ENCODE peak calls at places on chromosome 6, in four cellular contexts. F, T, U and B are unnamed samples.

GRCh38 chr6:13280253-13280652 is 48.1 kb downstream of the TBC1D7 start:
- DNase-seq in F (no peak), T (no peak), U (no peak), B (no peak)

GRCh38 chr6:10163159-10163962 is 251.5 kb downstream of the TFAP2A start:
- DNase-seq in F (no peak), T (no peak), U (no peak), B (peak; percentile 91)

GRCh38 chr6:169780571-169781091 is 29.2 kb downstream of the ERMARD start:
- DNase-seq in F (peak; percentile 28), T (no peak), U (no peak), B (no peak)

GRCh38 chr6:157561929-157562810 is 181.2 kb downstream of the ZDHHC14 start:
- DNase-seq in F (no peak), T (no peak), U (peak; percentile 45), B (no peak)

GRCh38 chr6:109178921-109179320 is 83.6 kb downstream of the CEP57L1 start:
- DNase-seq in F (no peak), T (no peak), U (no peak), B (no peak)

GRCh38 chr6:19465760-19466159 is 371.4 kb upstream of the ID4 start:
- DNase-seq in F (no peak), T (no peak), U (no peak), B (peak; percentile 50)

GRCh38 chr6:68279793-68280557 is 355.1 kb upstream of the ADGRB3 start:
- DNase-seq in F (no peak), T (no peak), U (no peak), B (no peak)

GRCh38 chr6:159098636-159099106 is 53.9 kb upstream of the TAGAP start:
- DNase-seq in F (no peak), T (no peak), U (no peak), B (no peak)

GRCh38 chr6:119350202-119351004 is 842 bp upstream of the MAN1A1 start:
- DNase-seq in F (peak; percentile 66), T (peak; percentile 48), U (peak; percentile 22), B (no peak)

GRCh38 chr6:125835221-125835744 is 44.5 kb downstream of the NCOA7 start:
- DNase-seq in F (peak; percentile 91), T (no peak), U (no peak), B (no peak)

GRCh38 chr6:7331452-7331851 is 18.5 kb upstream of the SSR1 start:
- DNase-seq in F (no peak), T (no peak), U (no peak), B (no peak)

GRCh38 chr6:166474721-166475565 is 92.2 kb upstream of the MPC1 start:
- DNase-seq in F (no peak), T (no peak), U (no peak), B (no peak)

GRCh38 chr6:29589423-29590048 is 4.6 kb downstream of the OR2H2 start:
- DNase-seq in F (peak; percentile 57), T (peak; percentile 33), U (peak; percentile 33), B (peak; percentile 40)
- TF ChIP-seq POLR2AphosphoS5 in F (no peak), T (no peak), U (no peak), B (no peak)

DNA sequence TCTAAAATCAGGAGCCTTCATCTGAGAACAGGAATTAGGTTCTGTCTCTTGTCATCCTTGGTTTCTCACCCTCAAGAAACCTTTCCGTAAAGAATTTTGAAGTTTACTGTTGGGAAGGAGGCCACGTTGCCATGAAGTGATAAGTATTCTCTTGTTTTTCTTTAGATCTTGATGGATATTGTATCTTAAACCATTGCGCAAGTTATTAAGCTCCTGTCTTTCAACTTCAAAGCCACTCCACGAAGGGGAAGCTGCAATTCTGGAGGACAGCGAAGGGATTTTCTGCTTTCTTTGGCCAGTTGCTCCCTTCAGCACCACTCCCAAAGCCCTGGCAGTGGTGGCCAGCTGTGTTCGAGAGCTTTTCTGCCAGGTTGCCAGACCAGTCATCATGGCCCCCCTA is 198.1 kb upstream of the EXOC2 start:
- DNase-seq in F (no peak), T (no peak), U (no peak), B (no peak)
- TF ChIP-seq CTCF in F (no peak), T (no peak), U (no peak), B (no peak)

GRCh38 chr6:168411793-168412192 is 29.2 kb upstream of the SMOC2 start:
- DNase-seq in F (no peak), T (no peak), U (no peak), B (no peak)

GRCh38 chr6:168413018-168413720 is 27.8 kb upstream of the SMOC2 start:
- DNase-seq in F (no peak), T (no peak), U (no peak), B (no peak)

GRCh38 chr6:168413856-168414255 is 27.1 kb upstream of the SMOC2 start:
- DNase-seq in F (no peak), T (no peak), U (no peak), B (no peak)

GRCh38 chr6:168411130-168411529 is 29.9 kb upstream of the SMOC2 start:
- DNase-seq in F (no peak), T (no peak), U (no peak), B (no peak)

GRCh38 chr6:168412456-168412855 is 28.5 kb upstream of the SMOC2 start:
- DNase-seq in F (no peak), T (no peak), U (no peak), B (no peak)
- H3K9me3 ChIP-seq in F (no peaks in the 10 kb centered on the region), T (no peaks in the 10 kb centered on the region), U (no peaks in the 10 kb centered on the region), B (no peaks in the 10 kb centered on the region)

DNA sequence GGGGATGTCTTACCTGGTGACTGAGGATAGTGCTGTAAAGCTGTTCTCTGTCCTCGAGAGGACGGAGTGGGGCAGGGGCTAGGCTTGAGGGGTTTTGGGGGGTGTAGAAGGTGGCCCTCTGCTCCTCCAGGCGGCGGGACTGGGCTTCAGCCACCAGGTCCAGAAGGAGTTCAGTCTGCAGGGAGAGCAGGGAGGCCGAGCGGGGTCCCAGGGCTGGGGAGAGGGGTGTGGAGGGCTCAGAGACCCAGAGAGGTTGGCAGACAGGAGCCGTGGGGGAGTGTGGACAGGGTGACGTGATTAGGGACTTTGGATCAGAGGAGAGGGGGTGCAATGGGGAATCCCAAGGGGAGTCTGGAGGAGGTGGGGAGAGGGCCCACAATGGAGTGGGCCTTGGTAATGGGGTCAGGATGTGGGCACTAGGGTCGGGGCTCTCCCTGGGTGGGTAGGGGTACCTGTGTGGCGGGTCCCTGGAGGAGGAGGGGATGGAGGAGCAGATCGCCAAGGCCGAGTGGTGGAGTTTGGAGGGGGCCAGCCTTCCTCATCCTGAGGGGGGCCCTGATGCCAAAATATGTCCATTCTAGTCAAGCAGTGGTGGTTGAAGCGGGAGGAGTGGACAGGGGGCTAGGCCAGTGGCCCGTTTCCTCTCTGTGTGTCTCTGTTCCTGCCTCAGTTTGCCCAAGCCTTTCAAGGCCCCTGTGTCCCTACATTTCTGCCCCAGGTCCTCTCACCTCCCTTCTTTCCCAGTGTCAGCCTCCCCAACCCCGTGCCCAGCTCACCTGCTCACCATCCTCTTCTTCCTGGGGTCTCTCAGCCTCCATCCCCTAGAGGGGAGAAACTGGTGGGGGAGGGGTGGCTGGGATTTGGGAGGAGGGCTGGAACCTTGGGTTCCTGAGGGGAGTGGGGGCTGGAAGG is 491 bp downstream of the GPSM3 start:
- DNase-seq in F (no peak), T (no peak), U (no peak), B (no peak)
- TF ChIP-seq POLR2AphosphoS5 in F (no peak), T (no peak), U (no peak), B (no peak)

GRCh38 chr6:139877828-139878405 is 503.5 kb upstream of the CITED2 start:
- DNase-seq in F (no peak), T (no peak), U (no peak), B (no peak)
- TF ChIP-seq CTCF in F (no peak), T (no peak), U (no peak), B (no peak)